ENCODE peak calls at places on chromosomes 2 and 18, in five cellular contexts. R is AG09309; A is activated naive CD4-positive, alpha-beta T cell; C is T-helper 17 cell; Q is GM06990. P is an unnamed sample.

GRCh38 chr2:67304300-67304890 is 92.7 kb upstream of the ETAA1 start:
- DNase-seq in R (no peak), A (no peak), C (no peak), Q (no peak), P (no peak)

GRCh38 chr2:237532225-237532624 is 34.1 kb upstream of the PRLH start:
- DNase-seq in R (no peak), A (no peak), C (no peak), Q (no peak), P (no peak)

GRCh38 chr2:20368706-20369105 is 18.1 kb upstream of the PUM2 start:
- DNase-seq in R (no peak), A (no peak), C (no peak), Q (no peak), P (no peak)

GRCh38 chr18:49238433-49239042 is 221.9 kb downstream of the DYM start:
- DNase-seq in R (no peak), A (no peak), C (no peak), Q (no peak), P (peak)

GRCh38 chr2:168518555-168519066 is 62.5 kb downstream of the CERS6 start:
- DNase-seq in R (no peak), A (no peak), C (no peak), Q (no peak), P (no peak)

GRCh38 chr18:13553449-13553848 is 172.9 kb downstream of the FAM210A start:
- DNase-seq in R (no peak), A (no peak), C (no peak), Q (no peak), P (no peak)

GRCh38 chr2:139045524-139045923 is 265.3 kb upstream of the NXPH2 start:
- DNase-seq in R (no peak), A (no peak), C (no peak), Q (no peak), P (no peak)

GRCh38 chr2:220178991-220179695 is 551.7 kb downstream of the SLC4A3 start:
- DNase-seq in R (no peak), A (no peak), C (no peak), Q (no peak), P (no peak)

GRCh38 chr18:48441405-48441881 is 32.3 kb upstream of the ZBTB7C start:
- DNase-seq in R (no peak), A (no peak), C (no peak), Q (no peak), P (peak)